ENCODE peak calls at places on chromosomes 3 and 15, in five cellular contexts. M is uterus, F is A673, Y is cardiac muscle cell, G is left ventricle myocardium inferior. Z is an unnamed sample.

GRCh38 chr3:133928903-133929607 is 33.4 kb upstream of the RAB6B start:
- DNase-seq in M (no peak), F (no peak), Y (no peak), G (no peak), Z (no peak)

GRCh38 chr15:25173241-25174028 is 218.6 kb downstream of the SNRPN start:
- DNase-seq in M (peak), F (no peak), Y (no peak), G (no peak), Z (peak)

GRCh38 chr3:20396335-20396734 is 210.3 kb upstream of the SGO1 start:
- DNase-seq in M (no peak), F (no peak), Y (no peak), G (no peak), Z (no peak)

GRCh38 chr15:101348643-101349496 is 53.8 kb upstream of the SNRPA1 start:
- DNase-seq in M (no peak), F (no peak), Y (no peak), G (no peak), Z (no peak)

GRCh38 chr3:129238945-129239705 is 10.3 kb upstream of the COPG1 start:
- DNase-seq in M (no peak), F (no peak), Y (no peak), G (peak), Z (no peak)

GRCh38 chr15:47718474-47719440 is 1.5 kb downstream of the SEMA6D start:
- DNase-seq in M (no peak), F (peak), Y (peak), G (no peak), Z (peak)

GRCh38 chr15:57795261-57795660 is 88.7 kb downstream of the POLR2M start:
- DNase-seq in M (no peak), F (no peak), Y (no peak), G (no peak), Z (no peak)

GRCh38 chr15:94615688-94616087 is 384.3 kb downstream of the MCTP2 start:
- DNase-seq in M (no peak), F (no peak), Y (no peak), G (no peak), Z (no peak)

GRCh38 chr3:116056280-116056679 is 389.0 kb downstream of the LSAMP start:
- DNase-seq in M (no peak), F (no peak), Y (no peak), G (no peak), Z (no peak)

GRCh38 chr3:182800508-182800907 is 7.2 kb downstream of the ATP11B start:
- DNase-seq in M (no peak), F (no peak), Y (no peak), G (no peak), Z (no peak)

GRCh38 chr3:183924956-183925355 is 40.3 kb upstream of the PARL start:
- DNase-seq in M (no peak), F (no peak), Y (no peak), G (no peak), Z (no peak)

GRCh38 chr3:20343790-20344189 is 157.8 kb upstream of the SGO1 start:
- DNase-seq in M (no peak), F (no peak), Y (no peak), G (no peak), Z (no peak)

GRCh38 chr15:90588427-90588826 is 58.7 kb downstream of the CRTC3 start:
- DNase-seq in M (no peak), F (no peak), Y (no peak), G (no peak), Z (no peak)

GRCh38 chr3:46406786-46407611 is at the start of the genes CCR5AS and CCRL2:
- DNase-seq in M (peak), F (no peak), Y (peak), G (peak), Z (no peak)

GRCh38 chr15:95558131-95558530 is 772.4 kb upstream of the NR2F2 start:
- DNase-seq in M (no peak), F (no peak), Y (no peak), G (no peak), Z (no peak)

GRCh38 chr3:134824676-134825290 is 29.7 kb downstream of the EPHB1 start:
- DNase-seq in M (no peak), F (no peak), Y (no peak), G (no peak), Z (peak)

GRCh38 chr15:74497584-74497983 is 36.6 kb upstream of the UBL7 start:
- DNase-seq in M (no peak), F (peak), Y (no peak), G (no peak), Z (no peak)

GRCh38 chr15:100340721-100341661 is 784 bp downstream of the ADAMTS17 start:
- DNase-seq in M (no peak), F (no peak), Y (no peak), G (no peak), Z (no peak)

GRCh38 chr15:95668201-95668600 is 662.3 kb upstream of the NR2F2 start:
- DNase-seq in M (no peak), F (no peak), Y (no peak), G (no peak), Z (no peak)

GRCh38 chr3:100954990-100955389 is 38.2 kb downstream of the ABI3BP start:
- DNase-seq in M (peak), F (no peak), Y (no peak), G (peak), Z (no peak)

GRCh38 chr15:31045606-31046005 is 54.2 kb upstream of the MTMR10 start:
- DNase-seq in M (no peak), F (no peak), Y (no peak), G (no peak), Z (no peak)

GRCh38 chr15:29668120-29668602 is 154.1 kb downstream of the TJP1 start:
- DNase-seq in M (peak), F (peak), Y (peak), G (no peak), Z (peak)

GRCh38 chr3:112640333-112640863 is 545 bp downstream of the CCDC80 start:
- DNase-seq in M (peak), F (peak), Y (peak), G (no peak), Z (no peak)

GRCh38 chr3:153159771-153160397 is 2.1 kb upstream of the RAP2B start:
- DNase-seq in M (no peak), F (no peak), Y (no peak), G (no peak), Z (no peak)
- H3K27ac ChIP-seq in M (peak), F (peak), Y (peak), G (peak), Z (peak)

DNA sequence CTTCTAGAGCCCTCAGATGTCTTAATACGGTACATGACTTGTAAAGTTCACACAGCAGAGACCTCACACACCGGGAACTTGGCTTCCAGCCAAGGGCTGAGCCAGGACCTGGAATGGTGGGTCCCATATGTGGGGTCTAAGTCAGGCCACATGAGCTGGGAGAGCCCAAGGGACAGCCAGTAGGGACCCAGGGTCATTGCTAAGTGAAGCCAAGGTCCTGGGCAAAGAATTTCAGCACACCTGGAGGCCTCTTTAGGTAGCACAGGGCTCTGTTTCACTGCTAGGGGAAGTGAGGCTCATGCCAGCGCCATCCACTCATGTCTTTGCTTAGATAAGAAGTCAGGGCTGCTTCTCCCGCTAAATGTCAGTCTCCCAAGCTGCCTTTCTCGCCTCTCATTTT is 116.5 kb upstream of the TLE3 start:
- DNase-seq in M (no peak), F (no peak), Y (no peak), G (no peak), Z (no peak)
- TF ChIP-seq CTCF in M (no peak), F (no peak), Y (no peak), G (no peak), Z (no peak)

DNA sequence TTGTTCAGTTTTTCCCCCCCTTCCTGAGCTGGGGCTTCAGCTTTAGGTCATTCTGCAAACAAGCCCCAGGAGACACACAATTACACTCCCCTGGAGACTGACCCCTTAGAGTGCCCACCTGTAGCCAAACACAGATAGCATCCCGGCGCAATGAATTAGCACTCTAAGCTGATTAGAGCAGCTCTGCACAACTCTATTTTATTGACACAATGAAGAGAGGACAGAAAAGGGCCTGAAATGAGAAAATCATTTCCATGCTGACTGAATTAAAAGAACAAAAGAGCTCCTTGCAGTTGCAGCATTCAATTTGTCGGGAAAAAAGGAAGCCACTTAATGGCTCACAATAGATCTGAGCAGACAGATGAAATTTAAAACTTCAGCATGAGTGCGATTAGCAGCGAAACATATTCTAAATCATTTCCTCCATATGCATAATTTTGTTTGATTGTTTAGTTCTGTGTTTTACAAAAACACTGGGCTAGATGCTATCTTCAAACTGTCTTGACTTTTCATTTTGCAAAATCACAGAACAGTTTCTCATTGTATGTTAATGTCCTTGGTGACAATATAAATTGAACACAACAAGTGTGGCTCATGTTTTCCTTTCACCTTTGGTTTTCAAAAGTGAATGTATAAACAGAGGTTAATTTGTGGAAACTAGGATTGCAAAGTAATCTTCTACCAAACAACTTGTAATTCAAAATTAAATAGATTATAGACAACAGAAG is 308.6 kb downstream of the MECOM start:
- DNase-seq in M (no peak), F (peak), Y (no peak), G (no peak), Z (no peak)
- H3K4me3 ChIP-seq in M (no peak), F (no peak), Y (no peak), G (no peak), Z (no peak)

GRCh38 chr3:195140816-195141793 is 129.9 kb downstream of the XXYLT1 start:
- DNase-seq in M (no peak), F (no peak), Y (no peak), G (no peak), Z (no peak)

GRCh38 chr3:195139876-195140240 is 131.1 kb downstream of the XXYLT1 start:
- DNase-seq in M (no peak), F (no peak), Y (no peak), G (no peak), Z (no peak)

GRCh38 chr3:195140410-195140809 is 130.5 kb downstream of the XXYLT1 start:
- DNase-seq in M (no peak), F (no peak), Y (no peak), G (no peak), Z (no peak)

GRCh38 chr3:195137638-195138588 is 133.0 kb downstream of the XXYLT1 start:
- DNase-seq in M (no peak), F (no peak), Y (no peak), G (no peak), Z (no peak)

DNA sequence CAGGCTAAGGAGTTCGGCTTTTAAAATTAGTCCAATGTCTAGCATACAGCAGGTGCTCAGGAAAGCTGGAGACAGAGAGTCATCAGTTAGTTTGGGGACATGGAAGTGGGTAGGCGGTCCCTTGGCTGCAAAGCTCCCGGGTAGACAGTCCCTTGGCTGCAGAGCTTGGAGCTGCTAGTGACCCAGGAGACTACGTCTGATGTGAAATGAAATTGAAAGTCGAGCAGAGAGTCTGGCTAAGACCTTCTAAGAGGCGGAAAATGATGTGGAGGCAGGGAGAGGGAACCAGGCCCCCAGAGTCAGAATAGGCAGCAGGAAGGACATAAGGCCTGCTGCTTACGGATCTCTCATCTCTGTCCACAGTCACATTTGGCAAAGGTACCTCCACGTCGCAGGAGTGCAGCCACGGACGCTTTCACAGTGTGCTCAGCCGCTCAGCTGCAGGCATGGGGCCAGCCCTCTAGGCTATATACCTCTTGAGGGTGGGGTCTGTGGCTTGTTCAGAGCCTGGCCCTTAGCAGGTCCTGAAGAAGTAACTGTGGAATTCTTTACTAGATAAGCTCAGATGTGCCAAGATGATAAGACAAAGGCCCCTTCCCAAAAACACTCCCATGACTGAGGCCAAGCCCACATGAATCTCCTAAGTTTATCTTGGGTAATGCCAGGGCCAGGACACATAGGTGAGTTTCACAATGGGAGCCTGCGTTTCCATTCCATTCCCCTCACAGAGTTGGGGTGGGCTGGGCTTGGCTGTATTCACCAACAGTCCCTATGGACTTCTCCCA is 131.7 kb downstream of the XXYLT1 start:
- DNase-seq in M (no peak), F (no peak), Y (no peak), G (no peak), Z (no peak)
- H3K27ac ChIP-seq in M (no peak), F (no peak), Y (no peak), G (peak), Z (no peak)

DNA sequence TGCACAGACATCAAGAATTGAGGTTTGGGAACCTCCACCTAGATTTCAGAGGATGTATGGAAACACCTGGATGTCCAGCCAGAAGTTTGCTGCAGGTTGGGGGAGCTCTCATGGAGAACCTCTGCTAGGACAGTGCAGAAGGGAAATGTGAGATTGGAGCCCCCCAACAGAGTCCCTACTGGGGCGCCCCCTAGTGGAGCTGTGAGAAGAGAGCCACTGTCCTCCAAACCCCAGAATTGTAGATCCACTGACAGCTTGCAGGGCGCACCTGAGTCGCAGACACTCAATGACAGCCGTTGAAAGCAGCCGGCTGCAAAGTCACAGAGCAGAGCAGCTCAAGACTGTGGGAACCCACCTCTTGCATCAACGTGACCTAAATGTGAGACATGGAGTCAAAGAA is 34.6 kb upstream of the EPHA6 start:
- DNase-seq in M (no peak), F (no peak), Y (no peak), G (no peak), Z (no peak)
- TF ChIP-seq CTCF in M (no peak), F (no peak), Y (no peak), G (no peak), Z (no peak)

DNA sequence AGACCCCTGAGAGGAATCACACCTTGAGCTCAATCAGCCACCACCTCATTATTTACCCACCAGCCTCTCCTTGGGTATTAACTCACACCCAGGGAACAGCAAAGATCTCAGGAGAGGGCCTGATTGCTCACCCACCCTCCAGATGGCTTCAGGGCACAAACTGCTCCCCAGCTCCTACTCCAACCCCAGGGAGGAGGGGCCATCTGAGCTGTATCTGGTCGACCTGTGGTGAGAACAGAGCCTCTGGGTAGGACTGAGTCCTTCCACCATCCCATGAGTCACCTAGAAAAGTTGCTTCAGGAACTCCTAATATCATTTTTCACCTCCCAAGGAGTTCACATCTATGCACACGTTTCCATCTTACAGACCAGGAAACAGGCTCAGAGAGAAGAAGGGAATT is 44.8 kb upstream of the HES1 start:
- DNase-seq in M (no peak), F (no peak), Y (no peak), G (no peak), Z (no peak)
- H3K4me3 ChIP-seq in M (no peak), F (no peak), Y (no peak), G (no peak), Z (no peak)

DNA sequence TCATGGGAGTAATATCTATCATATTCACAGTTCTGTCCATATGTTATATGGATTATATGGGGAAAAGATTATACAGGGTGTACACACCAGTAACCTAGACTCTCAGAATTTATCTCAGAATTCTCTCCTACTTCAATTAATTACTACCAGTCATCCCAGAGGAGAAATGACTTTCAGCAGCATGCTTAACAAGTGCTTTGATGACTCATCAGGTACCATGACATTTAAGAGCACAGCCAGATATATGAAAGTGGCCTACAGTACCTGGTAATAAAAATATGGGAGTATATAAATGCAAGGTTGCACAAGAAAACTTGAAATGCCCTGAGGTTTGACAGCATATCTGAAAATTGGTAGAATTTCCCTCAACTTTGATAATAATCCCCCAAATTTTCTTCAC is 1273.0 kb downstream of the OTOL1 start:
- DNase-seq in M (no peak), F (peak), Y (no peak), G (no peak), Z (no peak)
- H3K27ac ChIP-seq in M (no peak), F (no peak), Y (no peak), G (no peak), Z (no peak)

GRCh38 chr3:169597083-169597609 is 66.4 kb downstream of the MECOM start:
- DNase-seq in M (no peak), F (no peak), Y (no peak), G (no peak), Z (no peak)

GRCh38 chr3:169594402-169594801 is 69.1 kb downstream of the MECOM start:
- DNase-seq in M (no peak), F (no peak), Y (no peak), G (no peak), Z (no peak)

GRCh38 chr3:169596126-169596525 is 67.4 kb downstream of the MECOM start:
- DNase-seq in M (no peak), F (no peak), Y (no peak), G (no peak), Z (no peak)

GRCh38 chr3:169591159-169591951 is 72.2 kb downstream of the MECOM start:
- DNase-seq in M (no peak), F (no peak), Y (no peak), G (no peak), Z (no peak)

GRCh38 chr3:169591983-169592644 is 71.4 kb downstream of the MECOM start:
- DNase-seq in M (no peak), F (no peak), Y (no peak), G (no peak), Z (no peak)
- TF ChIP-seq CTCF in M (no peak), F (no peak), Y (no peak), G (no peak), Z (no peak)